ENCODE peak calls at places on chromosomes 7 and 10, in six cellular contexts. T is H54; B is hypothalamus; P is nucleus accumbens; Y is stimulated activated CD8-positive, alpha-beta memory T cell treated with anti-CD3 and anti-CD28 coated beads, Interleukin-2, amount 100 ng/mL, for 1 hour; H is activated CD4-positive, alpha-beta memory T cell treated with anti-CD3 and anti-CD28 coated beads for 36 hours. D is an unnamed sample.
A peak's percentile ranks its signal among the peaks of the same experiment; 100 is the strongest.

GRCh38 chr10:94052901-94053638 is 59.3 kb downstream of the PLCE1 start:
- DNase-seq in T (no peak), B (no peak), P (no peak), Y (no peak), H (no peak), D (no peak)

GRCh38 chr7:102063736-102064135 is 222.9 kb upstream of the SH2B2 start:
- DNase-seq in T (peak; percentile 69), B (no peak), P (no peak), Y (no peak), H (no peak), D (peak; percentile 85)

GRCh38 chr10:117318909-117319308 is 56.3 kb downstream of the PDZD8 start:
- DNase-seq in T (no peak), B (no peak), P (no peak), Y (no peak), H (no peak), D (peak; percentile 11)

GRCh38 chr10:46517541-46517940 is 38.9 kb downstream of the GPRIN2 start:
- DNase-seq in T (no peak), B (no peak), P (no peak), Y (no peak), H (peak; percentile 5), D (no peak)

GRCh38 chr7:45435846-45436245 is 138.3 kb upstream of the ADCY1 start:
- DNase-seq in T (peak; percentile 18), B (no peak), P (no peak), Y (no peak), H (no peak), D (peak; percentile 80)

GRCh38 chr7:50022991-50023390 is 70.1 kb downstream of the ZPBP start:
- DNase-seq in T (no peak), B (no peak), P (no peak), Y (no peak), H (no peak), D (no peak)

GRCh38 chr7:35555934-35556333 is 139.0 kb downstream of the HERPUD2 start:
- DNase-seq in T (no peak), B (no peak), P (no peak), Y (no peak), H (no peak), D (peak; percentile 74)

GRCh38 chr7:94662548-94662947 is 6.6 kb upstream of the SGCE start:
- DNase-seq in T (no peak), B (no peak), P (no peak), Y (no peak), H (no peak), D (no peak)

GRCh38 chr7:131937868-131938267 is 381.4 kb upstream of the PODXL start:
- DNase-seq in T (no peak), B (no peak), P (no peak), Y (no peak), H (no peak), D (no peak)

GRCh38 chr10:71754562-71754961 is 18.8 kb downstream of the VSIR start:
- DNase-seq in T (no peak), B (no peak), P (no peak), Y (no peak), H (no peak), D (no peak)

GRCh38 chr10:96700477-96701099 is 19.7 kb downstream of the PIK3AP1 start:
- DNase-seq in T (no peak), B (no peak), P (no peak), Y (no peak), H (no peak), D (no peak)

GRCh38 chr7:78279035-78279434 is 480.5 kb downstream of the PHTF2 start:
- DNase-seq in T (peak; percentile 23), B (no peak), P (no peak), Y (no peak), H (no peak), D (peak; percentile 42)

GRCh38 chr7:2633538-2634264 is 1.9 kb downstream of the TTYH3 start:
- DNase-seq in T (peak; percentile 99), B (no peak), P (no peak), Y (no peak), H (peak; percentile 62), D (peak; percentile 70)

GRCh38 chr10:78472542-78472890 is 438.9 kb downstream of the RPS24 start:
- DNase-seq in T (no peak), B (no peak), P (no peak), Y (no peak), H (no peak), D (no peak)

GRCh38 chr10:132112611-132113010 is 46.9 kb downstream of the JAKMIP3 start:
- DNase-seq in T (no peak), B (no peak), P (no peak), Y (no peak), H (no peak), D (no peak)

GRCh38 chr7:104980969-104981670 is 32.9 kb upstream of the KMT2E start:
- DNase-seq in T (no peak), B (no peak), P (no peak), Y (no peak), H (no peak), D (peak; percentile 63)

GRCh38 chr10:8245131-8246117 is 190.9 kb downstream of the GATA3 start:
- DNase-seq in T (no peak), B (no peak), P (no peak), Y (no peak), H (peak; percentile 27), D (no peak)

GRCh38 chr10:69800109-69800508 is 1.6 kb upstream of the COL13A1 start:
- DNase-seq in T (peak; percentile 77), B (no peak), P (no peak), Y (no peak), H (no peak), D (peak; percentile 62)

GRCh38 chr10:99658622-99659030 is 683 bp upstream of the ENTPD7 start:
- DNase-seq in T (no peak), B (peak; percentile 7), P (peak; percentile 11), Y (peak; percentile 11), H (peak; percentile 86), D (no peak)